ENCODE peak calls at places on chromosomes 16 and 17, in six cellular contexts. N, U, F, Y, I and D are unnamed samples.

GRCh38 chr16:46996952-46997458 is 23.5 kb upstream of the DNAJA2 start:
- DNase-seq in N (no peak), U (no peak), F (no peak), Y (no peak), I (no peak), D (no peak)

GRCh38 chr17:81727324-81728031 is 15.4 kb downstream of the SLC25A10 start:
- DNase-seq in N (peak), U (no peak), F (no peak), Y (no peak), I (peak), D (no peak)

GRCh38 chr17:72985882-72986720 is 106.4 kb downstream of the SLC39A11 start:
- DNase-seq in N (peak), U (peak), F (peak), Y (peak), I (peak), D (peak)

GRCh38 chr16:53098526-53099317 is 43.9 kb downstream of the CHD9 start:
- DNase-seq in N (peak), U (peak), F (peak), Y (peak), I (peak), D (peak)

GRCh38 chr17:18102640-18103039 is 5.9 kb upstream of the MYO15A start:
- DNase-seq in N (no peak), U (no peak), F (no peak), Y (no peak), I (no peak), D (no peak)

GRCh38 chr17:35742496-35742895 is 10.5 kb downstream of the GAS2L2 start:
- DNase-seq in N (no peak), U (no peak), F (no peak), Y (no peak), I (no peak), D (no peak)

GRCh38 chr17:31535581-31535981 is 144.1 kb downstream of the RAB11FIP4 start:
- DNase-seq in N (no peak), U (no peak), F (no peak), Y (no peak), I (no peak), D (no peak)

GRCh38 chr17:40975516-40975915 is 8.6 kb downstream of the KRT40 start:
- DNase-seq in N (no peak), U (no peak), F (no peak), Y (no peak), I (no peak), D (no peak)

GRCh38 chr17:50583636-50584035 is 23.1 kb downstream of the CACNA1G start:
- DNase-seq in N (no peak), U (no peak), F (no peak), Y (no peak), I (no peak), D (peak)

GRCh38 chr16:57627184-57627871 is 1.1 kb upstream of the ADGRG1 start:
- DNase-seq in N (no peak), U (no peak), F (no peak), Y (peak), I (no peak), D (no peak)

GRCh38 chr16:57630402-57630787 is 2.0 kb downstream of the ADGRG1 start:
- DNase-seq in N (no peak), U (no peak), F (no peak), Y (no peak), I (no peak), D (no peak)

GRCh38 chr16:57629516-57630401 is 1.3 kb downstream of the ADGRG1 start:
- DNase-seq in N (no peak), U (no peak), F (no peak), Y (no peak), I (no peak), D (no peak)

GRCh38 chr16:57628008-57628781 is at the start of gene ADGRG1:
- DNase-seq in N (peak), U (peak), F (peak), Y (peak), I (peak), D (peak)

GRCh38 chr16:57628782-57629181 is 352 bp downstream of the ADGRG1 start:
- DNase-seq in N (no peak), U (no peak), F (no peak), Y (no peak), I (no peak), D (no peak)
- H3K4me3 ChIP-seq in N (peak), U (peak), F (peak), Y (peak), I (no peak), D (peak)

GRCh38 chr17:75899767-75900468 is 3.2 kb upstream of the TRIM65 start:
- DNase-seq in N (no peak), U (no peak), F (no peak), Y (no peak), I (no peak), D (no peak)

GRCh38 chr17:75902406-75902805 is 2.3 kb downstream of the MRPL38 start:
- DNase-seq in N (no peak), U (no peak), F (no peak), Y (no peak), I (no peak), D (no peak)

GRCh38 chr17:75899353-75899752 is 2.6 kb upstream of the TRIM65 start:
- DNase-seq in N (no peak), U (no peak), F (no peak), Y (no peak), I (no peak), D (no peak)

GRCh38 chr17:75900691-75901533 is 3.8 kb downstream of the MRPL38 start:
- DNase-seq in N (no peak), U (no peak), F (no peak), Y (no peak), I (no peak), D (peak)

GRCh38 chr17:75901727-75902126 is 3.0 kb downstream of the MRPL38 start:
- DNase-seq in N (no peak), U (no peak), F (no peak), Y (no peak), I (no peak), D (no peak)
- H3K27ac ChIP-seq in N (no peak), U (no peak), F (no peak), Y (no peak), I (no peak), D (no peak)

DNA sequence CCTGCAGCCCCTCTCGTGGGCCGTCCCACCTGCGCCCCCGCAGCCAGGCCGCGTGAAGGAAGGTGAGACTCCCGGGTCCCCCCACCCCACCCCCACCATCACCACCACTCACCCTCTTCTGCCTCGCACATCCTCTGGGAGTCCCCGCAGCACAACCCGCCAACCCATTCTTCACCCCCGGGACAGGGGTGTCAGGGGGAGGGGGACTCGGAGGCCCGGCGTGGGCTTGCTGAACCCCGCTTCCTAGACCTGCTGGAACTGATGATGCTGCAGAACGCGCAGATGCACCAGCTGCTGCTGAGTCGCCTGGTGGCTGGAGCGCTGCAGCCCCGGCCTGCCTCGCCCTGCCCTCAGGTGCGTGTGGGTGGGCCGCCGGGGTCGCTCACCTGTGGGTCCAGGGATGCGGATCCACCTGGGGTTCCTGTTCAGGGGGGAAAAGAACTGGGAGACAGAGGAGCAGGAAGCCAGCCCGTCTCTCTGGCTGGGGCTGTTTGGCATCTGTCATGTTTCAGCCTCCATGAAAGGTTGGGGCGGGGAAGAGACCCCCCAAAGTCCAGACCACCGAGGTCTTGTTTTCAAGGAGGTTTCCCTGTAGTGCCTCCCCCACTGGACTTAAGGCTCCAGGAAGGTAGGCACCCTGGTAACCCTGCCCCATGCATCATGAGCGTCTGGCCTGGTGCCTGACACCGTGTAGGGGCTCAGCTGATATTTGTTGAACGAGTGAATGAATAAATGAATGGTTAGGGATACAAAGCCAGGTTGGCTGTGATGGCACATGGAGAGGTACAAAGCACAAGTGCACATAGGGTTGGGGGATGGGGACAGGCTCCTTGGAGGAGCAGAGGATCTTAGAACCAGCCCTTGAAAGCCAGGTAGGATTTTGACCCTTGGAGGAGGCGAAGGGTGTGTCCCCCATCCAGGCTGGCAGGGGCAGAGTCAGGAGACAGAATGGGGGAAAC is 849 bp downstream of the PRR29 start:
- DNase-seq in N (peak), U (no peak), F (no peak), Y (no peak), I (no peak), D (no peak)
- H3K4me3 ChIP-seq in N (peak), U (peak), F (peak), Y (peak), I (peak), D (peak)

DNA sequence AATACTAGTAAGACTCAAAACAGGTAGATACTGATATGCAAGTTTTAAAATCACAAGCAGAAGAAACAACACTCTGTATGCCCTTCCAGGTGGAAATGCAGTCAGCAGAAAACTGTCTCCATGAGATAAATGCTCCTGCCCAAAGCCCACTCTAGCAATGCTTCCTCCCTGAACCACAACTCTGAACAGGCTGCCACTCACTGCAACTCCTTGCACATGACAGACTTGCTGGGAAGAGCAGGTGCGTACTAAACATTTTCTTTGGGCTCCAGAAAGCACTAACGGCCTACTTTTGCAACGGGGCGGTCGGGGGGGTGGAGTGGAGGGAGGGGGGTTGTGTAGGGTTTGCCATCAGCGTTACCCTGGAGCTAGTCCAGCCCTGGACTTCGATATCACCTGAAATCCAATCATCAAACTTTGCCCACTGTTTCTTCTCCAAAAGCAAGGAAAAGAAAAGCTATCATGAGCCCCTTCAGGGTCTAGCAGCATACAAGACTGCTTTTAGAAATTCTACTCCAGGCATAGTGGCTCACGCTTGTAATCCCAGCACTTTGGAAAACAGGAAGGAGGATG is 46.1 kb downstream of the ANKRD11 start:
- DNase-seq in N (no peak), U (no peak), F (no peak), Y (no peak), I (no peak), D (no peak)
- H3K27ac ChIP-seq in N (no peak), U (no peak), F (no peak), Y (no peak), I (peak), D (no peak)